ENCODE peak calls at places on chromosomes 11 and 22, in four cellular contexts. One of them, this sample, is unnamed. For H3K36me3, the result is how much of the 10 kb centered on the place peaks cover.

GRCh38 chr22:22375586-22376351 is 131.2 kb downstream of the VPREB1 start:
- DNase-seq in uterus: no peak
- DNase-seq in vagina: no peak
- DNase-seq in thoracic aorta: no peak
- DNase-seq in this sample: no peak

GRCh38 chr11:92048415-92048814 is 176.2 kb upstream of the FAT3 start:
- DNase-seq in uterus: no peak
- DNase-seq in vagina: no peak
- DNase-seq in thoracic aorta: no peak
- DNase-seq in this sample: no peak

GRCh38 chr11:2728663-2729332 is 29.0 kb upstream of the KCNQ1OT1 start:
- DNase-seq in uterus: no peak
- DNase-seq in vagina: no peak
- DNase-seq in thoracic aorta: no peak
- DNase-seq in this sample: no peak

GRCh38 chr11:73577496-73577917 is 20.4 kb downstream of the FAM168A start:
- DNase-seq in uterus: no peak
- DNase-seq in vagina: no peak
- DNase-seq in thoracic aorta: no peak
- DNase-seq in this sample: no peak

GRCh38 chr11:58625826-58626460 is 3.5 kb downstream of the CNTF start:
- DNase-seq in uterus: no peak
- DNase-seq in vagina: no peak
- DNase-seq in thoracic aorta: no peak
- DNase-seq in this sample: no peak

GRCh38 chr11:119721129-119722120 is 7.6 kb downstream of the NECTIN1 start:
- DNase-seq in uterus: no peak
- DNase-seq in vagina: no peak
- DNase-seq in thoracic aorta: no peak
- DNase-seq in this sample: peak

GRCh38 chr11:122186439-122187080 is 70.5 kb upstream of the BLID start:
- DNase-seq in uterus: peak
- DNase-seq in vagina: no peak
- DNase-seq in thoracic aorta: no peak
- DNase-seq in this sample: no peak

GRCh38 chr11:131924446-131925240 is 554.2 kb downstream of the NTM start:
- DNase-seq in uterus: no peak
- DNase-seq in vagina: no peak
- DNase-seq in thoracic aorta: no peak
- DNase-seq in this sample: no peak

GRCh38 chr11:380095-380480 is 10.8 kb downstream of the B4GALNT4 start:
- DNase-seq in uterus: no peak
- DNase-seq in vagina: no peak
- DNase-seq in thoracic aorta: no peak
- DNase-seq in this sample: no peak

GRCh38 chr11:64334764-64335741 is 5.0 kb upstream of the CCDC88B start:
- DNase-seq in uterus: no peak
- DNase-seq in vagina: no peak
- DNase-seq in thoracic aorta: no peak
- DNase-seq in this sample: no peak

GRCh38 chr11:82049199-82049598 is 684.5 kb downstream of the FAM181B start:
- DNase-seq in uterus: no peak
- DNase-seq in vagina: no peak
- DNase-seq in thoracic aorta: no peak
- DNase-seq in this sample: no peak

GRCh38 chr22:39967996-39968968 is 8.1 kb downstream of the TMA7B start:
- DNase-seq in uterus: peak
- DNase-seq in vagina: no peak
- DNase-seq in thoracic aorta: no peak
- DNase-seq in this sample: peak

GRCh38 chr22:26646158-26646557 is 11.2 kb upstream of the MIAT start:
- DNase-seq in uterus: no peak
- DNase-seq in vagina: no peak
- DNase-seq in thoracic aorta: no peak
- DNase-seq in this sample: no peak

GRCh38 chr11:33454264-33454663 is 197.1 kb downstream of the HIPK3 start:
- DNase-seq in uterus: no peak
- DNase-seq in vagina: no peak
- DNase-seq in thoracic aorta: no peak
- DNase-seq in this sample: no peak

GRCh38 chr11:108551653-108552462 is 41.7 kb downstream of the EXPH5 start:
- DNase-seq in uterus: no peak
- DNase-seq in vagina: no peak
- DNase-seq in thoracic aorta: no peak
- DNase-seq in this sample: no peak

GRCh38 chr11:46286789-46287188 is 9.3 kb downstream of the CREB3L1 start:
- DNase-seq in uterus: no peak
- DNase-seq in vagina: no peak
- DNase-seq in thoracic aorta: no peak
- DNase-seq in this sample: no peak

GRCh38 chr11:112485280-112485679 is 224.6 kb upstream of the PLET1 start:
- DNase-seq in uterus: no peak
- DNase-seq in vagina: no peak
- DNase-seq in thoracic aorta: no peak
- DNase-seq in this sample: no peak

GRCh38 chr11:45606514-45607024 is 58.9 kb downstream of the CHST1 start:
- DNase-seq in uterus: no peak
- DNase-seq in vagina: no peak
- DNase-seq in thoracic aorta: no peak
- DNase-seq in this sample: no peak

GRCh38 chr22:20674998-20675397 is 98.9 kb upstream of the SERPIND1 start:
- DNase-seq in uterus: no peak
- DNase-seq in vagina: no peak
- DNase-seq in thoracic aorta: no peak
- DNase-seq in this sample: no peak

GRCh38 chr11:88402784-88403183 is 65.2 kb upstream of the CTSC start:
- DNase-seq in uterus: no peak
- DNase-seq in vagina: no peak
- DNase-seq in thoracic aorta: no peak
- DNase-seq in this sample: no peak

GRCh38 chr11:12185914-12186313 is 75.5 kb downstream of the MICAL2 start:
- DNase-seq in uterus: no peak
- DNase-seq in vagina: no peak
- DNase-seq in thoracic aorta: no peak
- DNase-seq in this sample: no peak

GRCh38 chr11:1330473-1330872 is 21.0 kb upstream of the TOLLIP start:
- DNase-seq in uterus: no peak
- DNase-seq in vagina: no peak
- DNase-seq in thoracic aorta: no peak
- DNase-seq in this sample: no peak

GRCh38 chr11:92837595-92837994 is 131.9 kb upstream of the MTNR1B start:
- DNase-seq in uterus: no peak
- DNase-seq in vagina: no peak
- DNase-seq in thoracic aorta: no peak
- DNase-seq in this sample: no peak

GRCh38 chr22:33563568-33563967 is 356.7 kb downstream of the LARGE1 start:
- DNase-seq in uterus: no peak
- DNase-seq in vagina: no peak
- DNase-seq in thoracic aorta: no peak
- DNase-seq in this sample: no peak

GRCh38 chr11:20251496-20251895 is 91.2 kb upstream of the DBX1 start:
- DNase-seq in uterus: no peak
- DNase-seq in vagina: no peak
- DNase-seq in thoracic aorta: no peak
- DNase-seq in this sample: no peak

GRCh38 chr11:49995559-49995958 is 13.2 kb upstream of the OR4C12 start:
- DNase-seq in uterus: no peak
- DNase-seq in vagina: no peak
- DNase-seq in thoracic aorta: no peak
- DNase-seq in this sample: no peak

GRCh38 chr22:46063861-46064235 is 86.5 kb upstream of the PPARA start:
- DNase-seq in uterus: peak
- DNase-seq in vagina: no peak
- DNase-seq in thoracic aorta: no peak
- DNase-seq in this sample: no peak

GRCh38 chr11:66363805-66364535 is 7.6 kb downstream of the SLC29A2 start:
- DNase-seq in uterus: no peak
- DNase-seq in vagina: no peak
- DNase-seq in thoracic aorta: no peak
- DNase-seq in this sample: no peak

GRCh38 chr11:69463181-69463891 is 18.1 kb upstream of the LINC01488 start:
- DNase-seq in uterus: no peak
- DNase-seq in vagina: no peak
- DNase-seq in thoracic aorta: no peak
- DNase-seq in this sample: peak

GRCh38 chr22:49687786-49688515 is 139.7 kb downstream of the BRD1 start:
- DNase-seq in uterus: no peak
- DNase-seq in vagina: no peak
- DNase-seq in thoracic aorta: no peak
- DNase-seq in this sample: no peak

GRCh38 chr11:8719260-8720190 is 36.9 kb downstream of the RPL27A start:
- DNase-seq in uterus: peak
- DNase-seq in vagina: peak
- DNase-seq in thoracic aorta: peak
- DNase-seq in this sample: peak

DNA sequence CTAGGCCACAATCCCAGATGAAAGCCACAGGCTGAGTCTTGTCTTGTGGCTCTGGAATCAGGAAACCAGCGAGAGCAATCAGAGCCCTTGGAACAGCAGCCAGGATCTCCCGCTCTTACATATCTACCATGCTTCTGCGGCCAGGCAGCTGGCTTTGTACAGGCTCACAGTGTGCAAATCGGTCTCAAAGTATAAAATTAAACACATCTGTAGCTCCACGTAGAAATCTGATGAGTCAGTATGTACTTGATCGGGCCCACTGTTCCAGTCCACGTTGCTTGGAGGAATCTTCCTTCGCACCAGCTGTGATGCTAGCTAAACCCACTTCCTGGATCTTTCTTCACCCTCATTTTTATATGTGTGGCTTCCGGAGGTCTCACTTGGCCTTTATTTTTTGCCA is 92.2 kb downstream of the SPON1 start:
- DNase-seq in uterus: peak
- DNase-seq in vagina: no peak
- DNase-seq in thoracic aorta: no peak
- DNase-seq in this sample: peak
- H3K36me3 ChIP-seq in uterus: under half
- H3K36me3 ChIP-seq in vagina: under half
- H3K36me3 ChIP-seq in thoracic aorta: under half
- H3K36me3 ChIP-seq in this sample: under half

GRCh38 chr22:37284126-37284806 is 2.0 kb downstream of the CYTH4 start:
- DNase-seq in uterus: no peak
- DNase-seq in vagina: no peak
- DNase-seq in thoracic aorta: no peak
- DNase-seq in this sample: no peak
- H3K27ac ChIP-seq in uterus: no peak
- H3K27ac ChIP-seq in vagina: no peak
- H3K27ac ChIP-seq in thoracic aorta: no peak
- H3K27ac ChIP-seq in this sample: peak

DNA sequence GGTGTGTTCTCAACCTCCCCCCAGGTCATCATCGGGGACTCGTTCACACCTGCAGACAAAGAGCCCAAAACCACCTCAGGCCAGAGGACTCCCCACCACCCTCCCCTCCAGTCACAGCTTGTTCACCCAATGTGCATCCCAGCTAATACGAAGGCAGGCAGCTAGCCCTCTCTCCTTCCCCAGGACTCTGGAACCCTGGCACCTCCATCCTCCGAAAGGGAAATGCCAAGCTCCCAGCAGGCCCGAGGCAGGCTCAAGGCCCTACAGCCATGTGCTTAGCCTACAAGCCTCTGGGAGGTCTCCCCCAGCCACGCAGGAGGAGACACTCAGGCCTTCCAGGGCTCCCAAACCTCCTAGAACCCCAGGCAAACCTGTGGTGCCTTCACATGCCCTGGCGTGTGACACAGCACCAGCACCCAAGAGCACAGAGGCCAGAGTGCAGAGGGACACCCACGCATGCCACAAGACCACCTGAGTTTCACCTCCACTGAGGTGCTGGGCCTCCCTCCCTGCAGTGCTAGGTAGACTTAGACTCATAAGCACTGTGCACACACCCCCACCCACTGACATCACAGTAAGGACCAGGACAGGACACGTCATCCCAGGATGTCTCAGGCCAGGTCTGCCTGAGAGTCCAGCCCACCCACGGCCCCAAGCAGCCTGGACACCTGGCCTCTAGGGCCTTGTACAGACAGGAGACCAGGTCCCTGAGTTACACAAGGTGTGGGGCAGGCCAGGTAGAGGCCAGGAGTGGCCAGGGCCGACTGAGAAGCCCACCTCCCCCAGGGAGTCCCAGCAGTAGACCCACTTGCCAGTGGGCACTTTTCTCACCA is 6.5 kb downstream of the TSSK2 start:
- DNase-seq in uterus: no peak
- DNase-seq in vagina: no peak
- DNase-seq in thoracic aorta: no peak
- DNase-seq in this sample: no peak
- H3K36me3 ChIP-seq in uterus: under half
- H3K36me3 ChIP-seq in vagina: under half
- H3K36me3 ChIP-seq in thoracic aorta: half or more
- H3K36me3 ChIP-seq in this sample: half or more

GRCh38 chr11:27211370-27212127 is 151.5 kb downstream of the CCDC34 start:
- DNase-seq in uterus: no peak
- DNase-seq in vagina: no peak
- DNase-seq in thoracic aorta: no peak
- DNase-seq in this sample: no peak

GRCh38 chr11:27213232-27213660 is 149.8 kb downstream of the CCDC34 start:
- DNase-seq in uterus: no peak
- DNase-seq in vagina: no peak
- DNase-seq in thoracic aorta: no peak
- DNase-seq in this sample: no peak

GRCh38 chr11:27214713-27215112 is 148.3 kb downstream of the CCDC34 start:
- DNase-seq in uterus: no peak
- DNase-seq in vagina: peak
- DNase-seq in thoracic aorta: no peak
- DNase-seq in this sample: no peak

GRCh38 chr11:27210509-27210908 is 152.5 kb downstream of the CCDC34 start:
- DNase-seq in uterus: no peak
- DNase-seq in vagina: no peak
- DNase-seq in thoracic aorta: no peak
- DNase-seq in this sample: no peak

DNA sequence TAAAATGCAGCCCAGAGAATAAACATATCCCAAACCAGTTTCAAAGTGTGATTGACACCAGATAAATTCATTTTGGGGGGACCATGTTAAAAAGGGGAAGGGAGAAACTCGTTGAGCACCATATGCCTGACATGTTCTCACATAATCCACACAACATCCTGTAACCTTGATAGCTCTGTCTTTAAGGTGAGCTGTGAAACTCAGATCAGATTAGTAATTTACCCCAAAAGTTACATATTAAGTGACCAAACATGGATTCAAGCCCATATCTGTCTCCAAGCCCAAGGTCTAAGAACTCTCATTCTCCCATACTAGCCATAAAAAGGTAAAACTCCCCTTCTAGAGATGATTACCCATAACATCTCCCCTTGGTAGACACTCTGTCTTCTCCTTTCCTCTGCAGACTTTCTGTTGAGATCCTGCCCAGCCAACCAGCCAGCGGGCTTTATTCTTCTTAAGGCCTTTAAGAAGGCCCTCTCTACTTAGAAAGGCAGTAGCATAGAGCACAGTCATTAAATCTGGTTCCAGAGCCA is 150.7 kb downstream of the CCDC34 start:
- DNase-seq in uterus: no peak
- DNase-seq in vagina: no peak
- DNase-seq in thoracic aorta: no peak
- DNase-seq in this sample: no peak
- H3K27ac ChIP-seq in uterus: no peak
- H3K27ac ChIP-seq in vagina: peak
- H3K27ac ChIP-seq in thoracic aorta: no peak
- H3K27ac ChIP-seq in this sample: peak

This sample was measured in heart right ventricle.